ENCODE peak calls at places on chromosomes 12 and 14, in five cellular contexts. One of them, this sample, is unnamed.

GRCh38 chr12:76003263-76003640 is 28.3 kb downstream of the PHLDA1 start:
- DNase-seq in epithelial cell of esophagus: no peak
- DNase-seq in AG04450: no peak
- DNase-seq in astrocyte of the spinal cord: no peak
- DNase-seq in dorsolateral prefrontal cortex: no peak
- DNase-seq in this sample: no peak

GRCh38 chr14:32254952-32255679 is 52.0 kb upstream of the RNU6-8 start:
- DNase-seq in AG04450: peak; percentile 38
- DNase-seq in dorsolateral prefrontal cortex: peak; percentile 75
- DNase-seq in epithelial cell of esophagus: peak; percentile 78
- DNase-seq in astrocyte of the spinal cord: peak; percentile 77
- DNase-seq in this sample: no peak

GRCh38 chr14:104795781-104796681 is 483 bp upstream of the AKT1 start:
- DNase-seq in dorsolateral prefrontal cortex: no peak
- DNase-seq in AG04450: no peak
- DNase-seq in epithelial cell of esophagus: peak; percentile 54
- DNase-seq in astrocyte of the spinal cord: no peak
- DNase-seq in this sample: no peak

GRCh38 chr12:110176745-110177144 is 52.6 kb downstream of the IFT81 start:
- DNase-seq in astrocyte of the spinal cord: peak; percentile 44
- DNase-seq in AG04450: no peak
- DNase-seq in epithelial cell of esophagus: no peak
- DNase-seq in dorsolateral prefrontal cortex: no peak
- DNase-seq in this sample: no peak

GRCh38 chr12:59723520-59723919 is 127.7 kb downstream of the SLC16A7 start:
- DNase-seq in dorsolateral prefrontal cortex: no peak
- DNase-seq in epithelial cell of esophagus: peak; percentile 36
- DNase-seq in AG04450: no peak
- DNase-seq in astrocyte of the spinal cord: no peak
- DNase-seq in this sample: no peak

GRCh38 chr12:25469861-25470260 is 83.2 kb downstream of the LMNTD1 start:
- DNase-seq in AG04450: no peak
- DNase-seq in astrocyte of the spinal cord: no peak
- DNase-seq in epithelial cell of esophagus: no peak
- DNase-seq in dorsolateral prefrontal cortex: no peak
- DNase-seq in this sample: no peak

GRCh38 chr12:102429755-102430154 is 50.6 kb downstream of the IGF1 start:
- DNase-seq in astrocyte of the spinal cord: no peak
- DNase-seq in epithelial cell of esophagus: no peak
- DNase-seq in dorsolateral prefrontal cortex: no peak
- DNase-seq in AG04450: no peak
- DNase-seq in this sample: no peak

GRCh38 chr12:76915381-76916169 is 36.8 kb upstream of the CSRP2 start:
- DNase-seq in AG04450: no peak
- DNase-seq in epithelial cell of esophagus: no peak
- DNase-seq in dorsolateral prefrontal cortex: no peak
- DNase-seq in astrocyte of the spinal cord: no peak
- DNase-seq in this sample: peak; percentile 16

GRCh38 chr14:79051009-79051710 is 881.0 kb downstream of the NRXN3 start:
- DNase-seq in astrocyte of the spinal cord: no peak
- DNase-seq in AG04450: no peak
- DNase-seq in dorsolateral prefrontal cortex: no peak
- DNase-seq in epithelial cell of esophagus: peak; percentile 24
- DNase-seq in this sample: no peak

GRCh38 chr12:95244350-95244749 is 26.7 kb downstream of the VEZT start:
- DNase-seq in AG04450: no peak
- DNase-seq in dorsolateral prefrontal cortex: no peak
- DNase-seq in epithelial cell of esophagus: no peak
- DNase-seq in astrocyte of the spinal cord: no peak
- DNase-seq in this sample: no peak

GRCh38 chr14:49310298-49310697 is 275.9 kb downstream of the RPS29 start:
- DNase-seq in AG04450: no peak
- DNase-seq in astrocyte of the spinal cord: no peak
- DNase-seq in dorsolateral prefrontal cortex: no peak
- DNase-seq in epithelial cell of esophagus: no peak
- DNase-seq in this sample: no peak

GRCh38 chr12:57027011-57027804 is 10.9 kb upstream of the TAC3 start:
- DNase-seq in dorsolateral prefrontal cortex: no peak
- DNase-seq in AG04450: no peak
- DNase-seq in astrocyte of the spinal cord: no peak
- DNase-seq in epithelial cell of esophagus: no peak
- DNase-seq in this sample: no peak

GRCh38 chr14:96057738-96058137 is 18.6 kb downstream of the C14orf132 start:
- DNase-seq in dorsolateral prefrontal cortex: no peak
- DNase-seq in astrocyte of the spinal cord: no peak
- DNase-seq in AG04450: no peak
- DNase-seq in epithelial cell of esophagus: no peak
- DNase-seq in this sample: no peak

GRCh38 chr12:126676426-126676825 is 1590.5 kb upstream of the TMEM132C start:
- DNase-seq in epithelial cell of esophagus: no peak
- DNase-seq in AG04450: no peak
- DNase-seq in dorsolateral prefrontal cortex: no peak
- DNase-seq in astrocyte of the spinal cord: peak; percentile 34
- DNase-seq in this sample: no peak

GRCh38 chr12:49984476-49984890 is 11.7 kb downstream of the AQP6 start:
- DNase-seq in astrocyte of the spinal cord: no peak
- DNase-seq in AG04450: no peak
- DNase-seq in dorsolateral prefrontal cortex: no peak
- DNase-seq in epithelial cell of esophagus: no peak
- DNase-seq in this sample: no peak

GRCh38 chr14:73269729-73270651 is 32.7 kb downstream of the PAPLN start:
- DNase-seq in epithelial cell of esophagus: peak; percentile 41
- DNase-seq in dorsolateral prefrontal cortex: no peak
- DNase-seq in AG04450: no peak
- DNase-seq in astrocyte of the spinal cord: peak; percentile 35
- DNase-seq in this sample: no peak

GRCh38 chr12:70982991-70983390 is 62.5 kb upstream of the PTPRR start:
- DNase-seq in astrocyte of the spinal cord: peak; percentile 28
- DNase-seq in dorsolateral prefrontal cortex: no peak
- DNase-seq in AG04450: no peak
- DNase-seq in epithelial cell of esophagus: no peak
- DNase-seq in this sample: peak; percentile 87

GRCh38 chr12:121786441-121786825 is 7.1 kb downstream of the RHOF start:
- DNase-seq in astrocyte of the spinal cord: peak; percentile 67
- DNase-seq in AG04450: peak; percentile 68
- DNase-seq in epithelial cell of esophagus: peak; percentile 100
- DNase-seq in dorsolateral prefrontal cortex: no peak
- DNase-seq in this sample: no peak

GRCh38 chr14:75175677-75176141 is 703 bp downstream of the TMED10 start:
- DNase-seq in dorsolateral prefrontal cortex: no peak
- DNase-seq in astrocyte of the spinal cord: no peak
- DNase-seq in AG04450: no peak
- DNase-seq in epithelial cell of esophagus: no peak
- DNase-seq in this sample: no peak

GRCh38 chr12:14452865-14453264 is 87.4 kb downstream of the ATF7IP start:
- DNase-seq in astrocyte of the spinal cord: no peak
- DNase-seq in AG04450: no peak
- DNase-seq in epithelial cell of esophagus: no peak
- DNase-seq in dorsolateral prefrontal cortex: no peak
- DNase-seq in this sample: no peak

GRCh38 chr14:24377126-24377525 is 9.1 kb downstream of the NFATC4 start:
- DNase-seq in astrocyte of the spinal cord: no peak
- DNase-seq in dorsolateral prefrontal cortex: no peak
- DNase-seq in AG04450: no peak
- DNase-seq in epithelial cell of esophagus: no peak
- DNase-seq in this sample: no peak

GRCh38 chr12:39807043-39807442 is 187.4 kb upstream of the ABCD2 start:
- DNase-seq in dorsolateral prefrontal cortex: no peak
- DNase-seq in AG04450: no peak
- DNase-seq in astrocyte of the spinal cord: no peak
- DNase-seq in epithelial cell of esophagus: peak; percentile 2
- DNase-seq in this sample: no peak

GRCh38 chr14:60002819-60003492 is 83.0 kb downstream of the LRRC9 start:
- DNase-seq in astrocyte of the spinal cord: no peak
- DNase-seq in AG04450: no peak
- DNase-seq in dorsolateral prefrontal cortex: no peak
- DNase-seq in epithelial cell of esophagus: no peak
- DNase-seq in this sample: no peak

GRCh38 chr12:120240495-120240833 is 25.1 kb downstream of the PXN start:
- DNase-seq in astrocyte of the spinal cord: no peak
- DNase-seq in epithelial cell of esophagus: no peak
- DNase-seq in AG04450: no peak
- DNase-seq in dorsolateral prefrontal cortex: no peak
- DNase-seq in this sample: no peak

GRCh38 chr12:2009623-2010022 is 5.4 kb upstream of the DCP1B start:
- DNase-seq in astrocyte of the spinal cord: no peak
- DNase-seq in AG04450: no peak
- DNase-seq in dorsolateral prefrontal cortex: no peak
- DNase-seq in epithelial cell of esophagus: no peak
- DNase-seq in this sample: no peak

GRCh38 chr14:23517650-23518329 is 33.8 kb downstream of the ZFHX2 start:
- DNase-seq in epithelial cell of esophagus: no peak
- DNase-seq in astrocyte of the spinal cord: no peak
- DNase-seq in dorsolateral prefrontal cortex: no peak
- DNase-seq in AG04450: no peak
- DNase-seq in this sample: no peak

DNA sequence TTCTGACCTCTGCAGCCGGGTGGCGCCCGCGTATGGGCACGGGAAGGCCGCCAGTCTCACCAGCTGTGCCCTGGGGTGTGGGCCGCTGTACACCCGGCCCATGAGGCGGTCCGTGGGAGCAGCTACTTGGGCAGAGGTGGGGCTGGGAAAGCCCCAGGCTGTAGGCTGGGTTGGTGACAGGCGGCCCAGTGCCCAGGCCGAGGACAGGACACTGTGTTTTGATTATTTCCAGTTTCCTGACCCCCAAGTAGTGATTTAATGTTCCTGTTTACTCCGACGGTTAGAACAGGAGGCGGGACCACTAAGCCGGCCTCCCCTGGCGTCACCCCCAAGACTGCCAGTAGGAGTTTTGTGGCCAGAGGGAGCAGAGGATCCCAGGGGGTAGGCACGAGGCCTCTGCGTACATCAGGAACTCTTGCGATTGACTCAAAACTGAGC is 42.7 kb upstream of the DIO3 start:
- DNase-seq in AG04450: no peak
- DNase-seq in dorsolateral prefrontal cortex: no peak
- DNase-seq in astrocyte of the spinal cord: no peak
- DNase-seq in epithelial cell of esophagus: no peak
- DNase-seq in this sample: no peak
- TF ChIP-seq CTCF in AG04450: no peak
- TF ChIP-seq CTCF in dorsolateral prefrontal cortex: no peak
- TF ChIP-seq CTCF in astrocyte of the spinal cord: no peak
- TF ChIP-seq CTCF in epithelial cell of esophagus: no peak
- TF ChIP-seq CTCF in this sample: no peak

GRCh38 chr12:54045868-54046529 is 7.6 kb upstream of the HOXC4 start:
- DNase-seq in dorsolateral prefrontal cortex: no peak
- DNase-seq in AG04450: no peak
- DNase-seq in epithelial cell of esophagus: no peak
- DNase-seq in astrocyte of the spinal cord: no peak
- DNase-seq in this sample: no peak

GRCh38 chr12:54047964-54048303 is 5.7 kb upstream of the HOXC4 start:
- DNase-seq in epithelial cell of esophagus: no peak
- DNase-seq in dorsolateral prefrontal cortex: no peak
- DNase-seq in astrocyte of the spinal cord: no peak
- DNase-seq in AG04450: no peak
- DNase-seq in this sample: no peak

GRCh38 chr12:54046809-54047159 is 6.9 kb upstream of the HOXC4 start:
- DNase-seq in AG04450: no peak
- DNase-seq in epithelial cell of esophagus: no peak
- DNase-seq in dorsolateral prefrontal cortex: no peak
- DNase-seq in astrocyte of the spinal cord: no peak
- DNase-seq in this sample: no peak

GRCh38 chr12:54048694-54049093 is 4.9 kb upstream of the HOXC4 start:
- DNase-seq in epithelial cell of esophagus: no peak
- DNase-seq in AG04450: no peak
- DNase-seq in dorsolateral prefrontal cortex: no peak
- DNase-seq in astrocyte of the spinal cord: no peak
- DNase-seq in this sample: no peak

GRCh38 chr12:54047160-54047963 is 6.3 kb upstream of the HOXC4 start:
- DNase-seq in astrocyte of the spinal cord: no peak
- DNase-seq in epithelial cell of esophagus: no peak
- DNase-seq in dorsolateral prefrontal cortex: no peak
- DNase-seq in AG04450: no peak
- DNase-seq in this sample: no peak
- H3K4me3 ChIP-seq in astrocyte of the spinal cord: peak overlapping the region; percentile 30
- H3K4me3 ChIP-seq in epithelial cell of esophagus: no peak overlapping the region
- H3K4me3 ChIP-seq in dorsolateral prefrontal cortex: no peak overlapping the region
- H3K4me3 ChIP-seq in AG04450: no peak overlapping the region
- H3K4me3 ChIP-seq in this sample: no peak overlapping the region

DNA sequence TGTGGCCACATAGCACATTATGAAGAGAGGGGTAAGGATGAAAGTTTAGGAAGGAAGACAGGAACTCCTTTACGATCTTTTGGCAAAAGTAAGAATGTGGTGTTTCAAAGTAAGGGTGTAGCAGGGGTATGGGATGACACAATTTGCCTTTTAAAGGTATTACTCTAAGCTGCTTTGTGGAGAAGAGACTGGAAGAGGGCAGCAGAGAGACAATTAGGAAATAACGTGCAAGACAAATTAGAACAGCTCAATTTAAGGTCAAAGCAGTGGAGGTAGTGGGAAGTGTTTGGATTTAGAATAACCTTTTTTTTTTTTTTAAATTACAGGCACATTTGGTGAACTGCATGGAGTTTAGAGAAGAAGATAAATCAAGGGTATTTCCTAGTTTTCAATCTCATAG is 342.6 kb downstream of the NOVA1 start:
- DNase-seq in dorsolateral prefrontal cortex: no peak
- DNase-seq in epithelial cell of esophagus: peak; percentile 52
- DNase-seq in astrocyte of the spinal cord: peak; percentile 15
- DNase-seq in AG04450: no peak
- DNase-seq in this sample: no peak
- TF ChIP-seq CTCF in dorsolateral prefrontal cortex: no peak
- TF ChIP-seq CTCF in epithelial cell of esophagus: peak; percentile 63
- TF ChIP-seq CTCF in astrocyte of the spinal cord: peak; percentile 32
- TF ChIP-seq CTCF in AG04450: peak; percentile 40
- TF ChIP-seq CTCF in this sample: no peak

GRCh38 chr14:34018564-34019244 is 67.8 kb upstream of the EGLN3 start:
- DNase-seq in astrocyte of the spinal cord: no peak
- DNase-seq in epithelial cell of esophagus: no peak
- DNase-seq in AG04450: no peak
- DNase-seq in dorsolateral prefrontal cortex: no peak
- DNase-seq in this sample: no peak

GRCh38 chr14:34020014-34020413 is 69.1 kb upstream of the EGLN3 start:
- DNase-seq in astrocyte of the spinal cord: no peak
- DNase-seq in AG04450: no peak
- DNase-seq in dorsolateral prefrontal cortex: no peak
- DNase-seq in epithelial cell of esophagus: no peak
- DNase-seq in this sample: no peak

GRCh38 chr14:34021096-34021495 is 70.2 kb upstream of the EGLN3 start:
- DNase-seq in AG04450: no peak
- DNase-seq in astrocyte of the spinal cord: no peak
- DNase-seq in epithelial cell of esophagus: no peak
- DNase-seq in dorsolateral prefrontal cortex: no peak
- DNase-seq in this sample: no peak

GRCh38 chr14:34014936-34015335 is 64.1 kb upstream of the EGLN3 start:
- DNase-seq in dorsolateral prefrontal cortex: no peak
- DNase-seq in astrocyte of the spinal cord: no peak
- DNase-seq in epithelial cell of esophagus: no peak
- DNase-seq in AG04450: no peak
- DNase-seq in this sample: no peak

DNA sequence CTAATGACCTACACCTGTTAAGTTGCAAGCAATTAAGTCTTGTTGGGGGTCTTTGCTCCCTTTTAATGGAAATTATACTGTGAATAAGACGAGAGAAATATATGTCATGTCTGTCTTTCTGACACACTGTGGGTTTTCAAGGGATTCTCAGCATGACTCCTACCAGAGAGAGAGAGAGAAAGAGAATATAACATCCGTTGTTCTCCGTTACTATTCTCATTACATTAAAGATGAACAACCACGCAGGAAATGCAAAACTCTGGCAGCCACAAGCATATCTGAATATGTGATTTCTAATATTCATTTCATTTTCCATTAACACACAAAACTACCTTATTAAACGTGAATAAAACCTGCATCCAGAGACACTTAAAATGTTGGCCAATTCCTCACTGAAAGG is 67.3 kb upstream of the EGLN3 start:
- DNase-seq in astrocyte of the spinal cord: no peak
- DNase-seq in epithelial cell of esophagus: no peak
- DNase-seq in dorsolateral prefrontal cortex: no peak
- DNase-seq in AG04450: no peak
- DNase-seq in this sample: no peak
- H3K4me3 ChIP-seq in astrocyte of the spinal cord: no peak overlapping the region
- H3K4me3 ChIP-seq in epithelial cell of esophagus: no peak overlapping the region
- H3K4me3 ChIP-seq in dorsolateral prefrontal cortex: peak overlapping the region; percentile 62
- H3K4me3 ChIP-seq in AG04450: no peak overlapping the region
- H3K4me3 ChIP-seq in this sample: no peak overlapping the region